ENCODE peak calls at places on chromosomes 16 and 17, in nine cellular contexts. One of them, this sample, is unnamed.
A peak's percentile ranks its signal among the peaks of the same experiment; 100 is the strongest.

GRCh38 chr17:50060951-50061712 is 5.2 kb downstream of the ITGA3 start:
- DNase-seq in thoracic aorta: peak; percentile 89
- DNase-seq in EH: peak; percentile 94
- DNase-seq in left cardiac atrium: peak; percentile 88
- DNase-seq in stimulated activated CD4-positive, alpha-beta T cell treated with anti-CD3 and anti-CD28 coated beads, Interleukin-1b, Interleukin-23, amount 100 ng/mL, for 24 hours: no peak
- DNase-seq in islet precursor cell: no peak
- DNase-seq in CD8-positive, alpha-beta memory T cell: peak; percentile 9
- DNase-seq in transverse colon: peak; percentile 73
- DNase-seq in left ventricle myocardium inferior: peak; percentile 90
- DNase-seq in this sample: no peak

GRCh38 chr17:81561494-81561885 is 9.3 kb upstream of the FAAP100 start:
- DNase-seq in left ventricle myocardium inferior: no peak
- DNase-seq in stimulated activated CD4-positive, alpha-beta T cell treated with anti-CD3 and anti-CD28 coated beads, Interleukin-1b, Interleukin-23, amount 100 ng/mL, for 24 hours: no peak
- DNase-seq in EH: peak; percentile 62
- DNase-seq in CD8-positive, alpha-beta memory T cell: no peak
- DNase-seq in left cardiac atrium: no peak
- DNase-seq in thoracic aorta: no peak
- DNase-seq in islet precursor cell: no peak
- DNase-seq in transverse colon: no peak
- DNase-seq in this sample: no peak

GRCh38 chr17:68377771-68378201 is 79.5 kb downstream of the WIPI1 start:
- DNase-seq in CD8-positive, alpha-beta memory T cell: no peak
- DNase-seq in left cardiac atrium: no peak
- DNase-seq in left ventricle myocardium inferior: no peak
- DNase-seq in transverse colon: no peak
- DNase-seq in thoracic aorta: no peak
- DNase-seq in EH: peak; percentile 75
- DNase-seq in stimulated activated CD4-positive, alpha-beta T cell treated with anti-CD3 and anti-CD28 coated beads, Interleukin-1b, Interleukin-23, amount 100 ng/mL, for 24 hours: no peak
- DNase-seq in islet precursor cell: peak; percentile 89
- DNase-seq in this sample: no peak

GRCh38 chr16:83727018-83727417 is 80.8 kb upstream of the HSBP1 start:
- DNase-seq in thoracic aorta: no peak
- DNase-seq in left cardiac atrium: no peak
- DNase-seq in left ventricle myocardium inferior: no peak
- DNase-seq in stimulated activated CD4-positive, alpha-beta T cell treated with anti-CD3 and anti-CD28 coated beads, Interleukin-1b, Interleukin-23, amount 100 ng/mL, for 24 hours: no peak
- DNase-seq in transverse colon: no peak
- DNase-seq in EH: peak; percentile 67
- DNase-seq in islet precursor cell: no peak
- DNase-seq in CD8-positive, alpha-beta memory T cell: no peak
- DNase-seq in this sample: no peak

GRCh38 chr16:87953308-87954208 is 2.3 kb downstream of the BANP start:
- DNase-seq in CD8-positive, alpha-beta memory T cell: no peak
- DNase-seq in islet precursor cell: no peak
- DNase-seq in EH: no peak
- DNase-seq in left cardiac atrium: no peak
- DNase-seq in stimulated activated CD4-positive, alpha-beta T cell treated with anti-CD3 and anti-CD28 coated beads, Interleukin-1b, Interleukin-23, amount 100 ng/mL, for 24 hours: no peak
- DNase-seq in thoracic aorta: no peak
- DNase-seq in left ventricle myocardium inferior: no peak
- DNase-seq in transverse colon: no peak
- DNase-seq in this sample: no peak

GRCh38 chr16:28067604-28068382 is 4.3 kb upstream of the GSG1L start:
- DNase-seq in thoracic aorta: no peak
- DNase-seq in transverse colon: no peak
- DNase-seq in EH: peak; percentile 73
- DNase-seq in CD8-positive, alpha-beta memory T cell: no peak
- DNase-seq in islet precursor cell: no peak
- DNase-seq in stimulated activated CD4-positive, alpha-beta T cell treated with anti-CD3 and anti-CD28 coated beads, Interleukin-1b, Interleukin-23, amount 100 ng/mL, for 24 hours: no peak
- DNase-seq in left ventricle myocardium inferior: no peak
- DNase-seq in left cardiac atrium: peak; percentile 47
- DNase-seq in this sample: no peak

GRCh38 chr17:81239714-81240555 is 817 bp downstream of the NDUFAF8 start:
- DNase-seq in transverse colon: no peak
- DNase-seq in CD8-positive, alpha-beta memory T cell: peak; percentile 65
- DNase-seq in islet precursor cell: no peak
- DNase-seq in left cardiac atrium: no peak
- DNase-seq in EH: peak; percentile 39
- DNase-seq in thoracic aorta: no peak
- DNase-seq in stimulated activated CD4-positive, alpha-beta T cell treated with anti-CD3 and anti-CD28 coated beads, Interleukin-1b, Interleukin-23, amount 100 ng/mL, for 24 hours: no peak
- DNase-seq in left ventricle myocardium inferior: no peak
- DNase-seq in this sample: no peak

GRCh38 chr17:37083461-37083860 is 134.7 kb downstream of the AATF start:
- DNase-seq in EH: no peak
- DNase-seq in CD8-positive, alpha-beta memory T cell: no peak
- DNase-seq in thoracic aorta: no peak
- DNase-seq in transverse colon: no peak
- DNase-seq in left cardiac atrium: no peak
- DNase-seq in left ventricle myocardium inferior: no peak
- DNase-seq in islet precursor cell: no peak
- DNase-seq in stimulated activated CD4-positive, alpha-beta T cell treated with anti-CD3 and anti-CD28 coated beads, Interleukin-1b, Interleukin-23, amount 100 ng/mL, for 24 hours: no peak
- DNase-seq in this sample: no peak

GRCh38 chr17:1639549-1639948 is 6.0 kb downstream of the SCARF1 start:
- DNase-seq in stimulated activated CD4-positive, alpha-beta T cell treated with anti-CD3 and anti-CD28 coated beads, Interleukin-1b, Interleukin-23, amount 100 ng/mL, for 24 hours: no peak
- DNase-seq in left cardiac atrium: no peak
- DNase-seq in thoracic aorta: no peak
- DNase-seq in transverse colon: no peak
- DNase-seq in islet precursor cell: peak; percentile 73
- DNase-seq in left ventricle myocardium inferior: no peak
- DNase-seq in CD8-positive, alpha-beta memory T cell: no peak
- DNase-seq in EH: no peak
- DNase-seq in this sample: no peak

GRCh38 chr17:31597646-31598387 is 206.3 kb downstream of the RAB11FIP4 start:
- DNase-seq in EH: no peak
- DNase-seq in left cardiac atrium: no peak
- DNase-seq in thoracic aorta: no peak
- DNase-seq in islet precursor cell: peak; percentile 51
- DNase-seq in CD8-positive, alpha-beta memory T cell: no peak
- DNase-seq in left ventricle myocardium inferior: no peak
- DNase-seq in stimulated activated CD4-positive, alpha-beta T cell treated with anti-CD3 and anti-CD28 coated beads, Interleukin-1b, Interleukin-23, amount 100 ng/mL, for 24 hours: no peak
- DNase-seq in transverse colon: no peak
- DNase-seq in this sample: no peak

GRCh38 chr17:50423553-50424159 is 2.4 kb upstream of the ACSF2 start:
- DNase-seq in thoracic aorta: no peak
- DNase-seq in left ventricle myocardium inferior: no peak
- DNase-seq in transverse colon: no peak
- DNase-seq in CD8-positive, alpha-beta memory T cell: no peak
- DNase-seq in left cardiac atrium: peak; percentile 45
- DNase-seq in stimulated activated CD4-positive, alpha-beta T cell treated with anti-CD3 and anti-CD28 coated beads, Interleukin-1b, Interleukin-23, amount 100 ng/mL, for 24 hours: no peak
- DNase-seq in EH: peak; percentile 99
- DNase-seq in islet precursor cell: peak; percentile 94
- DNase-seq in this sample: no peak

GRCh38 chr17:40038882-40039513 is 15.2 kb downstream of the MED24 start:
- DNase-seq in CD8-positive, alpha-beta memory T cell: no peak
- DNase-seq in EH: peak; percentile 91
- DNase-seq in left ventricle myocardium inferior: peak; percentile 71
- DNase-seq in thoracic aorta: peak; percentile 55
- DNase-seq in left cardiac atrium: peak; percentile 79
- DNase-seq in stimulated activated CD4-positive, alpha-beta T cell treated with anti-CD3 and anti-CD28 coated beads, Interleukin-1b, Interleukin-23, amount 100 ng/mL, for 24 hours: no peak
- DNase-seq in islet precursor cell: peak; percentile 73
- DNase-seq in transverse colon: peak; percentile 68
- DNase-seq in this sample: no peak

GRCh38 chr16:87338155-87338765 is 21.1 kb upstream of the C16orf95 start:
- DNase-seq in left ventricle myocardium inferior: no peak
- DNase-seq in CD8-positive, alpha-beta memory T cell: no peak
- DNase-seq in thoracic aorta: no peak
- DNase-seq in islet precursor cell: no peak
- DNase-seq in EH: no peak
- DNase-seq in left cardiac atrium: no peak
- DNase-seq in transverse colon: no peak
- DNase-seq in stimulated activated CD4-positive, alpha-beta T cell treated with anti-CD3 and anti-CD28 coated beads, Interleukin-1b, Interleukin-23, amount 100 ng/mL, for 24 hours: no peak
- DNase-seq in this sample: no peak

GRCh38 chr17:78048346-78049292 is 79.9 kb downstream of the TMC6 start:
- DNase-seq in islet precursor cell: no peak
- DNase-seq in left cardiac atrium: no peak
- DNase-seq in thoracic aorta: no peak
- DNase-seq in left ventricle myocardium inferior: no peak
- DNase-seq in transverse colon: no peak
- DNase-seq in EH: no peak
- DNase-seq in stimulated activated CD4-positive, alpha-beta T cell treated with anti-CD3 and anti-CD28 coated beads, Interleukin-1b, Interleukin-23, amount 100 ng/mL, for 24 hours: no peak
- DNase-seq in CD8-positive, alpha-beta memory T cell: no peak
- DNase-seq in this sample: no peak

GRCh38 chr16:46737621-46738214 is 10.4 kb downstream of the MYLK3 start:
- DNase-seq in thoracic aorta: no peak
- DNase-seq in transverse colon: no peak
- DNase-seq in left ventricle myocardium inferior: no peak
- DNase-seq in stimulated activated CD4-positive, alpha-beta T cell treated with anti-CD3 and anti-CD28 coated beads, Interleukin-1b, Interleukin-23, amount 100 ng/mL, for 24 hours: no peak
- DNase-seq in EH: no peak
- DNase-seq in islet precursor cell: no peak
- DNase-seq in left cardiac atrium: no peak
- DNase-seq in CD8-positive, alpha-beta memory T cell: no peak
- DNase-seq in this sample: no peak

GRCh38 chr17:4221163-4221562 is 42.6 kb downstream of the ANKFY1 start:
- DNase-seq in islet precursor cell: no peak
- DNase-seq in transverse colon: no peak
- DNase-seq in stimulated activated CD4-positive, alpha-beta T cell treated with anti-CD3 and anti-CD28 coated beads, Interleukin-1b, Interleukin-23, amount 100 ng/mL, for 24 hours: no peak
- DNase-seq in left cardiac atrium: no peak
- DNase-seq in thoracic aorta: no peak
- DNase-seq in CD8-positive, alpha-beta memory T cell: no peak
- DNase-seq in EH: no peak
- DNase-seq in left ventricle myocardium inferior: no peak
- DNase-seq in this sample: no peak

GRCh38 chr16:87305505-87306391 is 11.4 kb downstream of the C16orf95 start:
- DNase-seq in left ventricle myocardium inferior: no peak
- DNase-seq in left cardiac atrium: no peak
- DNase-seq in CD8-positive, alpha-beta memory T cell: peak; percentile 15
- DNase-seq in stimulated activated CD4-positive, alpha-beta T cell treated with anti-CD3 and anti-CD28 coated beads, Interleukin-1b, Interleukin-23, amount 100 ng/mL, for 24 hours: no peak
- DNase-seq in thoracic aorta: no peak
- DNase-seq in EH: peak; percentile 89
- DNase-seq in transverse colon: no peak
- DNase-seq in islet precursor cell: no peak
- DNase-seq in this sample: no peak

GRCh38 chr17:66964930-66965800 is 658 bp downstream of the CACNG4 start:
- DNase-seq in CD8-positive, alpha-beta memory T cell: no peak
- DNase-seq in transverse colon: no peak
- DNase-seq in EH: no peak
- DNase-seq in thoracic aorta: no peak
- DNase-seq in left cardiac atrium: no peak
- DNase-seq in islet precursor cell: peak; percentile 93
- DNase-seq in left ventricle myocardium inferior: no peak
- DNase-seq in stimulated activated CD4-positive, alpha-beta T cell treated with anti-CD3 and anti-CD28 coated beads, Interleukin-1b, Interleukin-23, amount 100 ng/mL, for 24 hours: no peak
- DNase-seq in this sample: no peak

GRCh38 chr16:11871193-11871592 is 19.9 kb upstream of the RSL1D1 start:
- DNase-seq in transverse colon: no peak
- DNase-seq in CD8-positive, alpha-beta memory T cell: no peak
- DNase-seq in islet precursor cell: peak; percentile 73
- DNase-seq in stimulated activated CD4-positive, alpha-beta T cell treated with anti-CD3 and anti-CD28 coated beads, Interleukin-1b, Interleukin-23, amount 100 ng/mL, for 24 hours: no peak
- DNase-seq in left cardiac atrium: no peak
- DNase-seq in left ventricle myocardium inferior: no peak
- DNase-seq in thoracic aorta: no peak
- DNase-seq in EH: peak; percentile 52
- DNase-seq in this sample: no peak

GRCh38 chr17:27770877-27771276 is 29.5 kb downstream of the NOS2 start:
- DNase-seq in thoracic aorta: no peak
- DNase-seq in left cardiac atrium: no peak
- DNase-seq in EH: no peak
- DNase-seq in CD8-positive, alpha-beta memory T cell: no peak
- DNase-seq in left ventricle myocardium inferior: no peak
- DNase-seq in stimulated activated CD4-positive, alpha-beta T cell treated with anti-CD3 and anti-CD28 coated beads, Interleukin-1b, Interleukin-23, amount 100 ng/mL, for 24 hours: no peak
- DNase-seq in transverse colon: no peak
- DNase-seq in islet precursor cell: no peak
- DNase-seq in this sample: no peak

GRCh38 chr17:78125138-78125913 is 3.2 kb downstream of the TMC6 start:
- DNase-seq in transverse colon: no peak
- DNase-seq in left cardiac atrium: no peak
- DNase-seq in stimulated activated CD4-positive, alpha-beta T cell treated with anti-CD3 and anti-CD28 coated beads, Interleukin-1b, Interleukin-23, amount 100 ng/mL, for 24 hours: no peak
- DNase-seq in thoracic aorta: no peak
- DNase-seq in EH: no peak
- DNase-seq in left ventricle myocardium inferior: no peak
- DNase-seq in islet precursor cell: no peak
- DNase-seq in CD8-positive, alpha-beta memory T cell: peak; percentile 59
- DNase-seq in this sample: no peak

GRCh38 chr17:2904135-2904534 is 107.9 kb downstream of the RAP1GAP2 start:
- DNase-seq in thoracic aorta: no peak
- DNase-seq in islet precursor cell: no peak
- DNase-seq in EH: peak; percentile 33
- DNase-seq in stimulated activated CD4-positive, alpha-beta T cell treated with anti-CD3 and anti-CD28 coated beads, Interleukin-1b, Interleukin-23, amount 100 ng/mL, for 24 hours: no peak
- DNase-seq in left ventricle myocardium inferior: peak; percentile 72
- DNase-seq in left cardiac atrium: peak; percentile 72
- DNase-seq in CD8-positive, alpha-beta memory T cell: no peak
- DNase-seq in transverse colon: peak; percentile 22
- DNase-seq in this sample: no peak

GRCh38 chr17:42077770-42078169 is 20.5 kb downstream of the ZNF385C start:
- DNase-seq in thoracic aorta: no peak
- DNase-seq in left ventricle myocardium inferior: no peak
- DNase-seq in CD8-positive, alpha-beta memory T cell: no peak
- DNase-seq in EH: no peak
- DNase-seq in left cardiac atrium: no peak
- DNase-seq in islet precursor cell: no peak
- DNase-seq in stimulated activated CD4-positive, alpha-beta T cell treated with anti-CD3 and anti-CD28 coated beads, Interleukin-1b, Interleukin-23, amount 100 ng/mL, for 24 hours: no peak
- DNase-seq in transverse colon: no peak
- DNase-seq in this sample: no peak

GRCh38 chr16:85724936-85725335 is 26.0 kb downstream of the C16orf74 start:
- DNase-seq in EH: no peak
- DNase-seq in islet precursor cell: no peak
- DNase-seq in CD8-positive, alpha-beta memory T cell: no peak
- DNase-seq in left cardiac atrium: no peak
- DNase-seq in stimulated activated CD4-positive, alpha-beta T cell treated with anti-CD3 and anti-CD28 coated beads, Interleukin-1b, Interleukin-23, amount 100 ng/mL, for 24 hours: no peak
- DNase-seq in transverse colon: no peak
- DNase-seq in left ventricle myocardium inferior: no peak
- DNase-seq in thoracic aorta: no peak
- DNase-seq in this sample: no peak

GRCh38 chr16:10242076-10242475 is 59.8 kb upstream of the GRIN2A start:
- DNase-seq in EH: no peak
- DNase-seq in transverse colon: no peak
- DNase-seq in left ventricle myocardium inferior: no peak
- DNase-seq in stimulated activated CD4-positive, alpha-beta T cell treated with anti-CD3 and anti-CD28 coated beads, Interleukin-1b, Interleukin-23, amount 100 ng/mL, for 24 hours: no peak
- DNase-seq in thoracic aorta: no peak
- DNase-seq in CD8-positive, alpha-beta memory T cell: no peak
- DNase-seq in islet precursor cell: no peak
- DNase-seq in left cardiac atrium: no peak
- DNase-seq in this sample: no peak

GRCh38 chr17:28494445-28495188 is 11.5 kb upstream of the FOXN1 start:
- DNase-seq in left cardiac atrium: peak; percentile 66
- DNase-seq in CD8-positive, alpha-beta memory T cell: peak; percentile 83
- DNase-seq in transverse colon: peak; percentile 79
- DNase-seq in EH: peak; percentile 70
- DNase-seq in islet precursor cell: peak; percentile 90
- DNase-seq in left ventricle myocardium inferior: peak; percentile 66
- DNase-seq in stimulated activated CD4-positive, alpha-beta T cell treated with anti-CD3 and anti-CD28 coated beads, Interleukin-1b, Interleukin-23, amount 100 ng/mL, for 24 hours: peak; percentile 70
- DNase-seq in thoracic aorta: no peak
- DNase-seq in this sample: no peak

GRCh38 chr17:75835315-75835987 is 8.8 kb downstream of the UNC13D start:
- DNase-seq in transverse colon: no peak
- DNase-seq in thoracic aorta: no peak
- DNase-seq in islet precursor cell: no peak
- DNase-seq in left ventricle myocardium inferior: no peak
- DNase-seq in CD8-positive, alpha-beta memory T cell: no peak
- DNase-seq in EH: no peak
- DNase-seq in stimulated activated CD4-positive, alpha-beta T cell treated with anti-CD3 and anti-CD28 coated beads, Interleukin-1b, Interleukin-23, amount 100 ng/mL, for 24 hours: no peak
- DNase-seq in left cardiac atrium: peak; percentile 24
- DNase-seq in this sample: no peak

GRCh38 chr17:1347681-1348318 is 52.2 kb downstream of the YWHAE start:
- DNase-seq in left ventricle myocardium inferior: no peak
- DNase-seq in left cardiac atrium: peak; percentile 45
- DNase-seq in stimulated activated CD4-positive, alpha-beta T cell treated with anti-CD3 and anti-CD28 coated beads, Interleukin-1b, Interleukin-23, amount 100 ng/mL, for 24 hours: no peak
- DNase-seq in thoracic aorta: no peak
- DNase-seq in CD8-positive, alpha-beta memory T cell: no peak
- DNase-seq in islet precursor cell: no peak
- DNase-seq in EH: no peak
- DNase-seq in transverse colon: peak; percentile 59
- DNase-seq in this sample: no peak

GRCh38 chr16:55465077-55465896 is 13.7 kb upstream of the MMP2 start:
- DNase-seq in islet precursor cell: peak; percentile 88
- DNase-seq in left cardiac atrium: peak; percentile 89
- DNase-seq in left ventricle myocardium inferior: peak; percentile 85
- DNase-seq in EH: peak; percentile 82
- DNase-seq in CD8-positive, alpha-beta memory T cell: peak; percentile 82
- DNase-seq in thoracic aorta: peak; percentile 74
- DNase-seq in stimulated activated CD4-positive, alpha-beta T cell treated with anti-CD3 and anti-CD28 coated beads, Interleukin-1b, Interleukin-23, amount 100 ng/mL, for 24 hours: peak; percentile 81
- DNase-seq in transverse colon: peak; percentile 91
- DNase-seq in this sample: peak; percentile 71

GRCh38 chr16:68676113-68676860 is 31.2 kb downstream of the CDH3 start:
- DNase-seq in islet precursor cell: peak; percentile 70
- DNase-seq in left ventricle myocardium inferior: no peak
- DNase-seq in transverse colon: no peak
- DNase-seq in stimulated activated CD4-positive, alpha-beta T cell treated with anti-CD3 and anti-CD28 coated beads, Interleukin-1b, Interleukin-23, amount 100 ng/mL, for 24 hours: no peak
- DNase-seq in EH: peak; percentile 29
- DNase-seq in thoracic aorta: no peak
- DNase-seq in left cardiac atrium: no peak
- DNase-seq in CD8-positive, alpha-beta memory T cell: no peak
- DNase-seq in this sample: no peak

GRCh38 chr17:21375757-21376584 is at the start of gene KCNJ12:
- DNase-seq in CD8-positive, alpha-beta memory T cell: no peak
- DNase-seq in thoracic aorta: no peak
- DNase-seq in islet precursor cell: no peak
- DNase-seq in transverse colon: peak; percentile 34
- DNase-seq in left cardiac atrium: peak; percentile 49
- DNase-seq in left ventricle myocardium inferior: peak; percentile 52
- DNase-seq in stimulated activated CD4-positive, alpha-beta T cell treated with anti-CD3 and anti-CD28 coated beads, Interleukin-1b, Interleukin-23, amount 100 ng/mL, for 24 hours: no peak
- DNase-seq in EH: peak; percentile 16
- DNase-seq in this sample: no peak

This sample was measured in brain pericyte.